ENCODE peak calls at places on chromosomes 12 and 14, in five cellular contexts. G is substantia nigra; S is activated CD4-positive, alpha-beta T cell treated with anti-CD3 and anti-CD28 coated beads for 1 hour; Z is LHCN-M2; N is nephron progenitor cell. K is an unnamed sample.
A peak's percentile ranks its signal among the peaks of the same experiment; 100 is the strongest.

GRCh38 chr12:105451211-105451610 is 120.7 kb downstream of the C12orf75 start:
- DNase-seq in Z (peak; percentile 75), N (no peak), S (no peak), G (no peak), K (peak; percentile 82)

GRCh38 chr14:84750284-84750683 is 779.7 kb upstream of the FLRT2 start:
- DNase-seq in G (no peak), S (no peak), N (no peak), Z (no peak), K (no peak)

GRCh38 chr12:11496157-11496851 is 100.9 kb upstream of the PRB2 start:
- DNase-seq in S (no peak), N (no peak), G (no peak), Z (no peak), K (no peak)

GRCh38 chr12:98754095-98754494 is 109.0 kb downstream of the APAF1 start:
- DNase-seq in G (no peak), N (no peak), Z (peak; percentile 63), S (no peak), K (peak; percentile 89)

GRCh38 chr12:240566-240965 is 22.1 kb downstream of the SLC6A13 start:
- DNase-seq in Z (no peak), G (no peak), N (no peak), S (no peak), K (no peak)

GRCh38 chr12:122471324-122472226 is 29.2 kb downstream of the ZCCHC8 start:
- DNase-seq in N (no peak), S (no peak), G (no peak), Z (peak; percentile 73), K (peak; percentile 57)

GRCh38 chr14:87312138-87312537 is 680.8 kb downstream of the GALC start:
- DNase-seq in S (no peak), N (no peak), Z (no peak), G (no peak), K (no peak)

GRCh38 chr14:25869854-25870253 is 728.0 kb downstream of the NOVA1 start:
- DNase-seq in G (no peak), N (no peak), S (no peak), Z (no peak), K (no peak)

GRCh38 chr12:6224550-6224949 is 24.4 kb downstream of the CD9 start:
- DNase-seq in Z (peak; percentile 67), G (peak; percentile 65), N (no peak), S (no peak), K (peak; percentile 55)

GRCh38 chr14:31208546-31209424 is 1.2 kb upstream of the HECTD1 start:
- DNase-seq in S (no peak), Z (no peak), G (no peak), N (no peak), K (no peak)

GRCh38 chr14:49879683-49880204 is 13.1 kb upstream of the ARF6 start:
- DNase-seq in G (no peak), N (peak; percentile 30), Z (peak; percentile 67), S (peak; percentile 34), K (peak; percentile 68)

GRCh38 chr14:26187996-26188605 is 409.7 kb downstream of the NOVA1 start:
- DNase-seq in Z (no peak), S (no peak), G (no peak), N (no peak), K (no peak)

GRCh38 chr12:24948452-24948815 is 467 bp downstream of the BCAT1 start:
- DNase-seq in N (peak; percentile 14), Z (peak; percentile 54), S (no peak), G (no peak), K (peak; percentile 58)

GRCh38 chr12:117580718-117581062 is 219.3 kb upstream of the NOS1 start:
- DNase-seq in N (peak; percentile 81), G (no peak), S (no peak), Z (no peak), K (peak; percentile 62)

GRCh38 chr12:46300906-46301305 is 32.1 kb upstream of the SLC38A1 start:
- DNase-seq in N (no peak), G (no peak), S (no peak), Z (peak; percentile 98), K (peak; percentile 1)

GRCh38 chr14:36654185-36655053 is 7.2 kb upstream of the PAX9 start:
- DNase-seq in G (no peak), N (peak; percentile 43), Z (no peak), S (no peak), K (no peak)

GRCh38 chr12:50066402-50066801 is 9.0 kb downstream of the ASIC1 start:
- DNase-seq in G (no peak), S (no peak), Z (peak; percentile 72), N (no peak), K (peak; percentile 52)

GRCh38 chr12:84950971-84951546 is 38.5 kb upstream of the SLC6A15 start:
- DNase-seq in G (no peak), S (no peak), N (no peak), Z (no peak), K (no peak)

GRCh38 chr14:93893550-93894329 is 33.4 kb upstream of the FAM181A start:
- DNase-seq in G (no peak), N (no peak), Z (no peak), S (no peak), K (no peak)

GRCh38 chr14:40476005-40476404 is 1043.8 kb upstream of the FBXO33 start:
- DNase-seq in S (no peak), N (no peak), G (no peak), Z (no peak), K (no peak)

GRCh38 chr12:106978035-106978800 is 8.7 kb downstream of the MTERF2 start:
- DNase-seq in G (no peak), Z (peak; percentile 63), S (no peak), N (no peak), K (no peak)

GRCh38 chr14:50109342-50109741 is 7.0 kb downstream of the VCPKMT start:
- DNase-seq in S (no peak), G (no peak), N (no peak), Z (peak; percentile 15), K (peak; percentile 22)

GRCh38 chr14:77086951-77087350 is 11.1 kb upstream of the CIPC start:
- DNase-seq in G (no peak), Z (no peak), N (no peak), S (no peak), K (no peak)

GRCh38 chr14:93161411-93161940 is 23.2 kb downstream of the MOAP1 start:
- DNase-seq in G (no peak), S (no peak), N (no peak), Z (no peak), K (no peak)

GRCh38 chr14:62706217-62706616 is 339.0 kb downstream of the KCNH5 start:
- DNase-seq in Z (no peak), N (no peak), S (no peak), G (no peak), K (no peak)

GRCh38 chr14:81269100-81269978 is 48.6 kb upstream of the GTF2A1 start:
- DNase-seq in Z (peak; percentile 76), N (peak; percentile 33), S (no peak), G (no peak), K (peak; percentile 67)

GRCh38 chr12:32312049-32312670 is 87.2 kb upstream of the FGD4 start:
- DNase-seq in Z (peak; percentile 55), G (no peak), S (no peak), N (peak; percentile 6), K (peak; percentile 58)

GRCh38 chr14:55721353-55721752 is 141.3 kb downstream of the KTN1 start:
- DNase-seq in Z (peak; percentile 96), S (no peak), N (no peak), G (no peak), K (peak; percentile 93)

GRCh38 chr14:75084513-75084912 is 15.1 kb downstream of the ZC2HC1C start:
- DNase-seq in G (no peak), N (no peak), S (no peak), Z (no peak), K (no peak)

GRCh38 chr12:110223777-110224378 is 57.2 kb upstream of the ATP2A2 start:
- DNase-seq in N (no peak), S (no peak), G (no peak), Z (no peak), K (peak; percentile 79)

GRCh38 chr14:103729496-103730448 is 14.2 kb downstream of the ZFYVE21 start:
- DNase-seq in S (no peak), Z (no peak), N (no peak), G (no peak), K (no peak)

GRCh38 chr14:106442857-106443256 is 916.5 kb downstream of the TMEM121 start:
- DNase-seq in Z (no peak), S (peak; percentile 19), N (no peak), G (no peak), K (no peak)

GRCh38 chr12:32399373-32400113 is at the start of gene FGD4:
- DNase-seq in N (peak; percentile 87), Z (peak; percentile 77), S (no peak), G (peak; percentile 42), K (peak; percentile 82)

GRCh38 chr14:55881577-55882241 is 236.5 kb upstream of the PELI2 start:
- DNase-seq in S (no peak), N (no peak), Z (peak; percentile 5), G (no peak), K (peak; percentile 7)

GRCh38 chr12:114995891-114996290 is 311.9 kb upstream of the TBX3 start:
- DNase-seq in S (no peak), N (no peak), Z (peak; percentile 45), G (no peak), K (peak; percentile 69)

GRCh38 chr12:132367852-132368251 is 38.5 kb upstream of the GALNT9 start:
- DNase-seq in S (no peak), Z (no peak), N (no peak), G (no peak), K (no peak)